ENCODE peak calls at places on chromosome 2, in nine cellular contexts. H is NB4; X is Kasumi-1; B is effector memory CD4-positive, alpha-beta T cell; Q is fibroblast of pulmonary artery; F is activated CD8-positive, alpha-beta T cell treated with anti-CD3 and anti-CD28 coated beads for 36 hours; K is kidney glomerular epithelial cell; G is stimulated activated CD8-positive, alpha-beta memory T cell treated with anti-CD3 and anti-CD28 coated beads, Interleukin-2, amount 100 ng/mL, for 48 hours; E is amygdala. D is an unnamed sample.

GRCh38 chr2:241867776-241868420 is 1.6 kb upstream of the RTP5 start:
- DNase-seq in G (peak), Q (no peak), H (no peak), K (no peak), B (no peak), E (no peak), X (no peak), F (peak), D (no peak)

GRCh38 chr2:241802806-241803318 is 6.1 kb upstream of the NEU4 start:
- DNase-seq in X (no peak), E (no peak), F (no peak), H (no peak), G (no peak), B (no peak), K (no peak), Q (no peak), D (peak)

GRCh38 chr2:172294983-172295382 is 132.4 kb upstream of the ITGA6 start:
- DNase-seq in E (no peak), F (no peak), H (no peak), B (no peak), Q (no peak), X (no peak), K (no peak), G (no peak), D (no peak)

GRCh38 chr2:44087714-44088092 is 81.0 kb upstream of the PPM1B start:
- DNase-seq in B (no peak), Q (no peak), K (no peak), X (no peak), G (no peak), E (no peak), F (no peak), H (no peak), D (no peak)

GRCh38 chr2:178530625-178531142 is 50.4 kb downstream of the PLEKHA3 start:
- DNase-seq in F (peak), Q (no peak), K (no peak), X (peak), G (peak), H (peak), E (no peak), B (no peak), D (no peak)

GRCh38 chr2:98664323-98664722 is 55.9 kb downstream of the UNC50 start:
- DNase-seq in X (no peak), E (no peak), B (no peak), H (peak), K (no peak), Q (no peak), G (no peak), F (peak), D (no peak)

GRCh38 chr2:217923007-217923686 is 79.6 kb downstream of the TNS1 start:
- DNase-seq in H (no peak), Q (no peak), K (no peak), G (no peak), X (no peak), B (no peak), F (no peak), E (no peak), D (no peak)

GRCh38 chr2:74008761-74009395 is 24.2 kb downstream of the TET3 start:
- DNase-seq in B (no peak), K (no peak), X (no peak), E (no peak), Q (no peak), F (no peak), H (no peak), G (no peak), D (no peak)

GRCh38 chr2:20182241-20182931 is 42.5 kb downstream of the SDC1 start:
- DNase-seq in Q (peak), B (no peak), G (no peak), X (no peak), E (no peak), F (no peak), K (no peak), H (peak), D (no peak)

GRCh38 chr2:144583741-144584453 is 64.0 kb upstream of the ZEB2 start:
- DNase-seq in B (no peak), X (no peak), H (no peak), F (peak), Q (peak), K (peak), E (no peak), G (no peak), D (no peak)

D was measured in hypothalamus.